ENCODE peak calls at places on chromosomes 7 and 10, in nine cellular contexts. G is stimulated activated CD4-positive, alpha-beta T cell treated with anti-CD3 and anti-CD28 coated beads, Interleukin-4, amount 100 ng/mL, for 4 hours; Y is progenitor cell of endocrine pancreas; V is psoas muscle; E is T-helper 1 cell; L is EL; W is NCI-H446; D is NCI-H82; R is activated CD4-positive, alpha-beta T cell treated with anti-CD3 and anti-CD28 coated beads, Interleukin-2, amount 50 U/mL, for 1 hour. F is an unnamed sample.

GRCh38 chr7:111229181-111229740 is 138.3 kb downstream of the LRRN3 start:
- DNase-seq in G (no peak), Y (no peak), V (no peak), E (no peak), L (no peak), W (no peak), D (no peak), R (no peak), F (no peak)

GRCh38 chr7:55365680-55366460 is 733 bp downstream of the LANCL2 start:
- DNase-seq in G (peak), Y (peak), V (peak), E (peak), L (peak), W (peak), D (peak), R (peak), F (peak)

GRCh38 chr7:120783273-120783672 is 74.7 kb downstream of the TSPAN12 start:
- DNase-seq in G (no peak), Y (no peak), V (no peak), E (no peak), L (no peak), W (no peak), D (no peak), R (no peak), F (no peak)

GRCh38 chr10:64733980-64734379 is 1212.8 kb downstream of the REEP3 start:
- DNase-seq in G (no peak), Y (no peak), V (no peak), E (no peak), L (no peak), W (no peak), D (peak), R (no peak), F (no peak)

GRCh38 chr7:48098846-48099245 is 9.8 kb downstream of the UPP1 start:
- DNase-seq in G (no peak), Y (no peak), V (no peak), E (no peak), L (no peak), W (no peak), D (no peak), R (no peak), F (no peak)

GRCh38 chr7:41969713-41970112 is 266.8 kb upstream of the INHBA start:
- DNase-seq in G (no peak), Y (no peak), V (no peak), E (no peak), L (no peak), W (no peak), D (no peak), R (no peak), F (no peak)

GRCh38 chr7:141715794-141716689 is 7.9 kb downstream of the WEE2 start:
- DNase-seq in G (no peak), Y (no peak), V (no peak), E (no peak), L (no peak), W (no peak), D (no peak), R (no peak), F (no peak)

GRCh38 chr7:131011976-131012375 is 278.0 kb upstream of the KLF14 start:
- DNase-seq in G (no peak), Y (no peak), V (no peak), E (no peak), L (peak), W (no peak), D (peak), R (no peak), F (peak)

GRCh38 chr7:159057647-159058046 is 87.0 kb downstream of the VIPR2 start:
- DNase-seq in G (no peak), Y (no peak), V (no peak), E (no peak), L (no peak), W (no peak), D (no peak), R (no peak), F (no peak)

GRCh38 chr10:75841266-75841665 is 409.8 kb downstream of the LRMDA start:
- DNase-seq in G (no peak), Y (no peak), V (no peak), E (no peak), L (no peak), W (no peak), D (no peak), R (no peak), F (no peak)

GRCh38 chr10:80133221-80133620 is 691 bp downstream of the PLAC9 start:
- DNase-seq in G (no peak), Y (no peak), V (peak), E (no peak), L (peak), W (no peak), D (no peak), R (no peak), F (no peak)